ENCODE peak calls at places on chromosome 6, in six cellular contexts. W is effector CD4-positive, alpha-beta T cell; Y is activated T-helper 9 cell treated with anti-CD3 and anti-CD28 coated beads, Interleukin-2, amount 50 U/mL, for 16 hours; R is ascending aorta; P is glutamatergic neuron; S is mesenchymal stem cell. U is an unnamed sample.

GRCh38 chr6:90860822-90861601 is 274.1 kb upstream of the MAP3K7 start:
- DNase-seq in S (no peak), W (no peak), R (no peak), P (no peak), Y (no peak), U (no peak)

GRCh38 chr6:111841822-111842221 is 31.4 kb downstream of the FYN start:
- DNase-seq in Y (no peak), P (no peak), W (peak; percentile 30), R (no peak), S (no peak), U (peak; percentile 61)

GRCh38 chr6:155026366-155027045 is 31.4 kb downstream of the TIAM2 start:
- DNase-seq in W (no peak), Y (no peak), R (peak; percentile 49), P (no peak), S (peak; percentile 80), U (no peak)

GRCh38 chr6:68468244-68468884 is 166.7 kb upstream of the ADGRB3 start:
- DNase-seq in R (no peak), W (no peak), Y (no peak), P (peak; percentile 23), S (no peak), U (no peak)

GRCh38 chr6:106510090-106510970 is 119.0 kb downstream of the RTN4IP1 start:
- DNase-seq in P (peak; percentile 53), R (no peak), W (peak; percentile 69), Y (peak; percentile 57), S (peak; percentile 57), U (peak; percentile 62)

GRCh38 chr6:7051780-7052440 is 55.9 kb upstream of the RREB1 start:
- DNase-seq in P (peak; percentile 52), R (no peak), W (peak; percentile 28), Y (peak; percentile 3), S (peak; percentile 57), U (peak; percentile 34)

GRCh38 chr6:57283096-57283495 is 34.3 kb upstream of the PRIM2 start:
- DNase-seq in S (no peak), R (no peak), Y (no peak), W (no peak), P (no peak), U (no peak)

GRCh38 chr6:144590540-144590939 is 305.4 kb downstream of the UTRN start:
- DNase-seq in P (no peak), R (no peak), Y (no peak), W (no peak), S (no peak), U (no peak)

GRCh38 chr6:151325075-151326050 is 66.0 kb downstream of the ZBTB2 start:
- DNase-seq in R (peak; percentile 29), P (peak; percentile 28), Y (no peak), W (no peak), S (peak; percentile 68), U (no peak)

GRCh38 chr6:18389479-18389878 is 2.3 kb downstream of the RNF144B start:
- DNase-seq in P (no peak), R (no peak), W (no peak), Y (no peak), S (no peak), U (no peak)

GRCh38 chr6:158564243-158565121 is 4.6 kb downstream of the TMEM181 start:
- DNase-seq in S (no peak), Y (no peak), P (no peak), R (no peak), W (no peak), U (no peak)

GRCh38 chr6:25384234-25384633 is 105.1 kb downstream of the CARMIL1 start:
- DNase-seq in R (no peak), P (no peak), W (no peak), Y (no peak), S (no peak), U (no peak)

GRCh38 chr6:130020106-130020851 is 1.9 kb downstream of the L3MBTL3 start:
- DNase-seq in Y (peak; percentile 25), W (peak; percentile 42), S (peak; percentile 39), P (peak; percentile 28), R (no peak), U (peak; percentile 52)

GRCh38 chr6:15416932-15417509 is 171.2 kb downstream of the JARID2 start:
- DNase-seq in W (no peak), S (no peak), R (no peak), P (no peak), Y (no peak), U (no peak)

GRCh38 chr6:138088307-138088744 is 18.9 kb downstream of the PERP start:
- DNase-seq in R (no peak), S (peak; percentile 91), W (no peak), Y (no peak), P (no peak), U (no peak)

GRCh38 chr6:170297577-170298330 is 6.9 kb upstream of the DLL1 start:
- DNase-seq in P (no peak), R (no peak), S (no peak), W (no peak), Y (no peak), U (no peak)

GRCh38 chr6:33419580-33420492 is at the start of gene SYNGAP1:
- DNase-seq in R (no peak), S (peak; percentile 72), Y (no peak), P (peak; percentile 80), W (no peak), U (peak; percentile 31)